ENCODE peak calls at places on chromosomes 12 and 14, in six cellular contexts. One of them, this sample, is unnamed.

GRCh38 chr12:12367096-12367998 is 10.5 kb downstream of the BORCS5 start:
- DNase-seq in mucosa of descending colon: no peak
- DNase-seq in fibroblast of mammary gland: no peak
- DNase-seq in RWPE1: no peak
- DNase-seq in endothelial cell: no peak
- DNase-seq in brain microvascular endothelial cell: no peak
- DNase-seq in this sample: no peak

GRCh38 chr14:90571149-90571548 is 174.3 kb downstream of the CALM1 start:
- DNase-seq in RWPE1: no peak
- DNase-seq in mucosa of descending colon: no peak
- DNase-seq in endothelial cell: no peak
- DNase-seq in fibroblast of mammary gland: no peak
- DNase-seq in brain microvascular endothelial cell: no peak
- DNase-seq in this sample: no peak

GRCh38 chr14:22112004-22112403 is 438.4 kb upstream of the OR4E1 start:
- DNase-seq in fibroblast of mammary gland: peak
- DNase-seq in mucosa of descending colon: peak
- DNase-seq in RWPE1: peak
- DNase-seq in endothelial cell: peak
- DNase-seq in brain microvascular endothelial cell: no peak
- DNase-seq in this sample: peak

GRCh38 chr12:97960741-97961608 is 498.4 kb downstream of the RMST start:
- DNase-seq in endothelial cell: peak
- DNase-seq in mucosa of descending colon: no peak
- DNase-seq in RWPE1: no peak
- DNase-seq in fibroblast of mammary gland: peak
- DNase-seq in brain microvascular endothelial cell: no peak
- DNase-seq in this sample: peak

GRCh38 chr12:67433393-67434175 is 164.4 kb downstream of the CAND1 start:
- DNase-seq in brain microvascular endothelial cell: peak
- DNase-seq in mucosa of descending colon: no peak
- DNase-seq in endothelial cell: no peak
- DNase-seq in RWPE1: no peak
- DNase-seq in fibroblast of mammary gland: peak
- DNase-seq in this sample: no peak

GRCh38 chr14:65501328-65501727 is 88.8 kb downstream of the FUT8 start:
- DNase-seq in RWPE1: no peak
- DNase-seq in fibroblast of mammary gland: no peak
- DNase-seq in brain microvascular endothelial cell: no peak
- DNase-seq in mucosa of descending colon: no peak
- DNase-seq in endothelial cell: no peak
- DNase-seq in this sample: no peak

GRCh38 chr12:94516985-94517384 is 57.3 kb upstream of the CEP83 start:
- DNase-seq in brain microvascular endothelial cell: peak
- DNase-seq in mucosa of descending colon: no peak
- DNase-seq in endothelial cell: no peak
- DNase-seq in fibroblast of mammary gland: no peak
- DNase-seq in RWPE1: no peak
- DNase-seq in this sample: no peak

GRCh38 chr12:69885656-69886055 is 60.6 kb downstream of the MYRFL start:
- DNase-seq in RWPE1: no peak
- DNase-seq in fibroblast of mammary gland: no peak
- DNase-seq in mucosa of descending colon: no peak
- DNase-seq in endothelial cell: no peak
- DNase-seq in brain microvascular endothelial cell: no peak
- DNase-seq in this sample: no peak

GRCh38 chr12:115294443-115295133 is 610.6 kb upstream of the TBX3 start:
- DNase-seq in brain microvascular endothelial cell: no peak
- DNase-seq in fibroblast of mammary gland: no peak
- DNase-seq in RWPE1: no peak
- DNase-seq in mucosa of descending colon: no peak
- DNase-seq in endothelial cell: no peak
- DNase-seq in this sample: no peak

GRCh38 chr12:57146925-57147640 is at the start of gene LRP1-AS:
- DNase-seq in mucosa of descending colon: peak
- DNase-seq in endothelial cell: no peak
- DNase-seq in fibroblast of mammary gland: no peak
- DNase-seq in brain microvascular endothelial cell: no peak
- DNase-seq in RWPE1: no peak
- DNase-seq in this sample: no peak

GRCh38 chr12:122081108-122081696 is 2.6 kb downstream of the MLXIP start:
- DNase-seq in mucosa of descending colon: peak
- DNase-seq in fibroblast of mammary gland: peak
- DNase-seq in endothelial cell: no peak
- DNase-seq in RWPE1: peak
- DNase-seq in brain microvascular endothelial cell: no peak
- DNase-seq in this sample: no peak

GRCh38 chr12:64103821-64104220 is 118.3 kb downstream of the KICS2 start:
- DNase-seq in endothelial cell: no peak
- DNase-seq in fibroblast of mammary gland: peak
- DNase-seq in RWPE1: no peak
- DNase-seq in mucosa of descending colon: no peak
- DNase-seq in brain microvascular endothelial cell: no peak
- DNase-seq in this sample: no peak

GRCh38 chr12:21276826-21277225 is 57.9 kb downstream of the SLCO1A2 start:
- DNase-seq in brain microvascular endothelial cell: no peak
- DNase-seq in endothelial cell: no peak
- DNase-seq in fibroblast of mammary gland: no peak
- DNase-seq in RWPE1: no peak
- DNase-seq in mucosa of descending colon: no peak
- DNase-seq in this sample: no peak

GRCh38 chr12:33825442-33825841 is 196.9 kb upstream of the ALG10 start:
- DNase-seq in endothelial cell: no peak
- DNase-seq in RWPE1: no peak
- DNase-seq in brain microvascular endothelial cell: no peak
- DNase-seq in fibroblast of mammary gland: no peak
- DNase-seq in mucosa of descending colon: no peak
- DNase-seq in this sample: no peak

GRCh38 chr14:97538749-97539388 is 741.7 kb downstream of the VRK1 start:
- DNase-seq in endothelial cell: no peak
- DNase-seq in RWPE1: no peak
- DNase-seq in mucosa of descending colon: no peak
- DNase-seq in fibroblast of mammary gland: no peak
- DNase-seq in brain microvascular endothelial cell: no peak
- DNase-seq in this sample: no peak

GRCh38 chr14:72545411-72546311 is 348.2 kb downstream of the DPF3 start:
- DNase-seq in endothelial cell: no peak
- DNase-seq in fibroblast of mammary gland: no peak
- DNase-seq in mucosa of descending colon: no peak
- DNase-seq in RWPE1: peak
- DNase-seq in brain microvascular endothelial cell: no peak
- DNase-seq in this sample: no peak

GRCh38 chr12:51087818-51088217 is 4.4 kb upstream of the CSRNP2 start:
- DNase-seq in endothelial cell: no peak
- DNase-seq in fibroblast of mammary gland: no peak
- DNase-seq in brain microvascular endothelial cell: no peak
- DNase-seq in RWPE1: no peak
- DNase-seq in mucosa of descending colon: no peak
- DNase-seq in this sample: no peak

GRCh38 chr12:57894577-57895292 is 46.6 kb upstream of the ATP23 start:
- DNase-seq in brain microvascular endothelial cell: no peak
- DNase-seq in fibroblast of mammary gland: no peak
- DNase-seq in RWPE1: no peak
- DNase-seq in endothelial cell: no peak
- DNase-seq in mucosa of descending colon: no peak
- DNase-seq in this sample: peak

GRCh38 chr14:33455998-33456397 is 494.9 kb downstream of the EGLN3 start:
- DNase-seq in mucosa of descending colon: no peak
- DNase-seq in RWPE1: no peak
- DNase-seq in brain microvascular endothelial cell: no peak
- DNase-seq in fibroblast of mammary gland: peak
- DNase-seq in endothelial cell: no peak
- DNase-seq in this sample: no peak

GRCh38 chr12:124518051-124518932 is 49.1 kb downstream of the NCOR2 start:
- DNase-seq in mucosa of descending colon: peak
- DNase-seq in RWPE1: peak
- DNase-seq in fibroblast of mammary gland: peak
- DNase-seq in endothelial cell: no peak
- DNase-seq in brain microvascular endothelial cell: peak
- DNase-seq in this sample: peak

GRCh38 chr14:101509730-101510371 is 51.4 kb upstream of the DIO3 start:
- DNase-seq in brain microvascular endothelial cell: no peak
- DNase-seq in endothelial cell: no peak
- DNase-seq in mucosa of descending colon: peak
- DNase-seq in RWPE1: no peak
- DNase-seq in fibroblast of mammary gland: no peak
- DNase-seq in this sample: peak

GRCh38 chr12:66156654-66157053 is 13.1 kb downstream of the TMBIM4 start:
- DNase-seq in RWPE1: no peak
- DNase-seq in fibroblast of mammary gland: peak
- DNase-seq in endothelial cell: no peak
- DNase-seq in mucosa of descending colon: no peak
- DNase-seq in brain microvascular endothelial cell: peak
- DNase-seq in this sample: no peak

GRCh38 chr12:5511644-5512584 is 80.0 kb downstream of the NTF3 start:
- DNase-seq in mucosa of descending colon: peak
- DNase-seq in fibroblast of mammary gland: no peak
- DNase-seq in RWPE1: no peak
- DNase-seq in brain microvascular endothelial cell: no peak
- DNase-seq in endothelial cell: peak
- DNase-seq in this sample: no peak

GRCh38 chr14:90458536-90458935 is 61.7 kb downstream of the CALM1 start:
- DNase-seq in fibroblast of mammary gland: no peak
- DNase-seq in endothelial cell: no peak
- DNase-seq in brain microvascular endothelial cell: no peak
- DNase-seq in mucosa of descending colon: no peak
- DNase-seq in RWPE1: no peak
- DNase-seq in this sample: no peak

GRCh38 chr14:72544615-72545387 is 349.1 kb downstream of the DPF3 start:
- DNase-seq in mucosa of descending colon: no peak
- DNase-seq in RWPE1: no peak
- DNase-seq in endothelial cell: no peak
- DNase-seq in brain microvascular endothelial cell: no peak
- DNase-seq in fibroblast of mammary gland: no peak
- DNase-seq in this sample: no peak

DNA sequence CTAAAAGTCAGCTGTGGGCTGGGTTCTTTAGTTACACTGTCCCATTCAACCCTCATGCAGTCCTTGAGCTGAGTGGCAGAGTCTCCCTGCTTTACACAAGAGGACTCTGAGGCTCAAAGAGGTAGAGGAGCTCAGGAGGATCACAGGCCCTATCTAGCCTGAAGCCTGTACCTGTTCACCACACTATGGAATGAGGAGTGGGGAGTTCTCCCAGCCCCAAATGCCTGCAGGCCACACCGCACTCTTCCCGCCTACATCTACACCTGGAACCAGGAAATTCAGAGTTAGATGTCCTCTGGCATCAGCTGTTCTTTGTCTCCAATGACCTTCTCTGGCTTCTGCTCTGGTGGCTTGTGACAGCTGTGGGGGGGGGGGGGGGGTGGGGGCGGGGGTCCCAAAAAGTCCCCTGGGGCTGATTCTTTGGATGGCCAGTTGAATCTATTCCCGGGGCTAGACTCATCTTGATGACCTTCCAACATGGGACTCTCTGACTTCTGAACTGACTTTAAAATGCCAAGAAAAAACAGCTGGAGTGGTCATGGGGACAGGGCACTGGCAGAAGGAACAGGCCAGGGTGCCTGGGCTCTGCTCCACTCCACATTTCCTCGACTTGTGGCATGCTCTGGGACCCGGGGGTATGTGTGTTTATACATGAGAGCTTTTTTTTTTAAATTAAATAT is 30.6 kb downstream of the RIN3 start:
- DNase-seq in brain microvascular endothelial cell: no peak
- DNase-seq in RWPE1: no peak
- DNase-seq in fibroblast of mammary gland: no peak
- DNase-seq in mucosa of descending colon: peak
- DNase-seq in endothelial cell: no peak
- DNase-seq in this sample: no peak
- TF ChIP-seq CTCF in brain microvascular endothelial cell: no peak
- TF ChIP-seq CTCF in RWPE1: no peak
- TF ChIP-seq CTCF in fibroblast of mammary gland: no peak
- TF ChIP-seq CTCF in mucosa of descending colon: no peak
- TF ChIP-seq CTCF in endothelial cell: no peak
- TF ChIP-seq CTCF in this sample: no peak

GRCh38 chr12:107990325-107990724 is 138.8 kb upstream of the WSCD2 start:
- DNase-seq in endothelial cell: peak
- DNase-seq in mucosa of descending colon: peak
- DNase-seq in brain microvascular endothelial cell: peak
- DNase-seq in fibroblast of mammary gland: peak
- DNase-seq in RWPE1: no peak
- DNase-seq in this sample: peak

GRCh38 chr12:107998863-107999262 is 130.2 kb upstream of the WSCD2 start:
- DNase-seq in fibroblast of mammary gland: no peak
- DNase-seq in endothelial cell: no peak
- DNase-seq in RWPE1: no peak
- DNase-seq in mucosa of descending colon: no peak
- DNase-seq in brain microvascular endothelial cell: no peak
- DNase-seq in this sample: no peak

GRCh38 chr12:107992016-107992415 is 137.1 kb upstream of the WSCD2 start:
- DNase-seq in RWPE1: no peak
- DNase-seq in fibroblast of mammary gland: no peak
- DNase-seq in brain microvascular endothelial cell: no peak
- DNase-seq in mucosa of descending colon: no peak
- DNase-seq in endothelial cell: no peak
- DNase-seq in this sample: no peak

GRCh38 chr12:107992870-107993451 is 136.1 kb upstream of the WSCD2 start:
- DNase-seq in brain microvascular endothelial cell: peak
- DNase-seq in mucosa of descending colon: no peak
- DNase-seq in RWPE1: peak
- DNase-seq in endothelial cell: peak
- DNase-seq in fibroblast of mammary gland: peak
- DNase-seq in this sample: peak
- TF ChIP-seq CTCF in brain microvascular endothelial cell: peak
- TF ChIP-seq CTCF in mucosa of descending colon: no peak
- TF ChIP-seq CTCF in RWPE1: peak
- TF ChIP-seq CTCF in endothelial cell: peak
- TF ChIP-seq CTCF in fibroblast of mammary gland: peak
- TF ChIP-seq CTCF in this sample: peak

GRCh38 chr14:77605392-77605978 is 11.0 kb downstream of the SPTLC2 start:
- DNase-seq in RWPE1: no peak
- DNase-seq in mucosa of descending colon: no peak
- DNase-seq in fibroblast of mammary gland: no peak
- DNase-seq in brain microvascular endothelial cell: no peak
- DNase-seq in endothelial cell: no peak
- DNase-seq in this sample: no peak

GRCh38 chr14:77603031-77603430 is 13.4 kb downstream of the SPTLC2 start:
- DNase-seq in endothelial cell: no peak
- DNase-seq in brain microvascular endothelial cell: no peak
- DNase-seq in RWPE1: no peak
- DNase-seq in fibroblast of mammary gland: no peak
- DNase-seq in mucosa of descending colon: no peak
- DNase-seq in this sample: no peak

GRCh38 chr14:77599894-77600293 is 16.5 kb downstream of the SPTLC2 start:
- DNase-seq in brain microvascular endothelial cell: no peak
- DNase-seq in endothelial cell: no peak
- DNase-seq in RWPE1: no peak
- DNase-seq in mucosa of descending colon: no peak
- DNase-seq in fibroblast of mammary gland: no peak
- DNase-seq in this sample: no peak

GRCh38 chr14:77601846-77602609 is 14.4 kb downstream of the SPTLC2 start:
- DNase-seq in fibroblast of mammary gland: no peak
- DNase-seq in brain microvascular endothelial cell: peak
- DNase-seq in RWPE1: no peak
- DNase-seq in mucosa of descending colon: no peak
- DNase-seq in endothelial cell: no peak
- DNase-seq in this sample: no peak

GRCh38 chr14:77603654-77604270 is 12.7 kb downstream of the SPTLC2 start:
- DNase-seq in endothelial cell: no peak
- DNase-seq in RWPE1: no peak
- DNase-seq in fibroblast of mammary gland: peak
- DNase-seq in mucosa of descending colon: peak
- DNase-seq in brain microvascular endothelial cell: no peak
- DNase-seq in this sample: no peak
- TF ChIP-seq CTCF in endothelial cell: no peak
- TF ChIP-seq CTCF in RWPE1: no peak
- TF ChIP-seq CTCF in fibroblast of mammary gland: peak
- TF ChIP-seq CTCF in mucosa of descending colon: no peak
- TF ChIP-seq CTCF in brain microvascular endothelial cell: peak
- TF ChIP-seq CTCF in this sample: no peak

GRCh38 chr14:78595797-78596196 is 425.6 kb downstream of the NRXN3 start:
- DNase-seq in endothelial cell: peak
- DNase-seq in brain microvascular endothelial cell: no peak
- DNase-seq in fibroblast of mammary gland: no peak
- DNase-seq in mucosa of descending colon: no peak
- DNase-seq in RWPE1: no peak
- DNase-seq in this sample: peak
- TF ChIP-seq CTCF in endothelial cell: no peak
- TF ChIP-seq CTCF in brain microvascular endothelial cell: peak
- TF ChIP-seq CTCF in fibroblast of mammary gland: peak
- TF ChIP-seq CTCF in mucosa of descending colon: no peak
- TF ChIP-seq CTCF in RWPE1: no peak
- TF ChIP-seq CTCF in this sample: no peak